ENCODE peak calls at places on chromosomes 12 and 14, in seven cellular contexts. One of them, this sample, is unnamed.

GRCh38 chr12:7869137-7869536 is 3.6 kb downstream of the SLC2A14 start:
- DNase-seq in left ventricle myocardium inferior: no peak
- DNase-seq in kidney: no peak
- DNase-seq in fibroblast of lung: peak; percentile 47
- DNase-seq in H9: no peak
- DNase-seq in aorta: no peak
- DNase-seq in mesendoderm: no peak
- DNase-seq in this sample: no peak

GRCh38 chr12:130620756-130621155 is 95.3 kb downstream of the RIMBP2 start:
- DNase-seq in left ventricle myocardium inferior: no peak
- DNase-seq in H9: no peak
- DNase-seq in mesendoderm: no peak
- DNase-seq in kidney: no peak
- DNase-seq in fibroblast of lung: no peak
- DNase-seq in aorta: no peak
- DNase-seq in this sample: peak; percentile 57

GRCh38 chr12:6461401-6462233 is 8.9 kb downstream of the VAMP1 start:
- DNase-seq in aorta: peak; percentile 70
- DNase-seq in left ventricle myocardium inferior: no peak
- DNase-seq in H9: no peak
- DNase-seq in mesendoderm: no peak
- DNase-seq in fibroblast of lung: no peak
- DNase-seq in kidney: no peak
- DNase-seq in this sample: peak; percentile 79

GRCh38 chr12:118098911-118099671 is 4.7 kb downstream of the VSIG10 start:
- DNase-seq in H9: no peak
- DNase-seq in mesendoderm: no peak
- DNase-seq in aorta: no peak
- DNase-seq in left ventricle myocardium inferior: no peak
- DNase-seq in fibroblast of lung: no peak
- DNase-seq in kidney: no peak
- DNase-seq in this sample: no peak

GRCh38 chr12:101694297-101694848 is 3.1 kb upstream of the CHPT1 start:
- DNase-seq in fibroblast of lung: no peak
- DNase-seq in H9: no peak
- DNase-seq in aorta: no peak
- DNase-seq in kidney: no peak
- DNase-seq in left ventricle myocardium inferior: no peak
- DNase-seq in mesendoderm: no peak
- DNase-seq in this sample: no peak

GRCh38 chr12:113260636-113261300 is 39.5 kb downstream of the TPCN1 start:
- DNase-seq in kidney: no peak
- DNase-seq in left ventricle myocardium inferior: no peak
- DNase-seq in mesendoderm: no peak
- DNase-seq in fibroblast of lung: no peak
- DNase-seq in H9: no peak
- DNase-seq in aorta: peak; percentile 35
- DNase-seq in this sample: no peak

GRCh38 chr12:108080363-108080762 is 48.7 kb upstream of the WSCD2 start:
- DNase-seq in fibroblast of lung: no peak
- DNase-seq in H9: no peak
- DNase-seq in mesendoderm: peak; percentile 44
- DNase-seq in aorta: no peak
- DNase-seq in kidney: no peak
- DNase-seq in left ventricle myocardium inferior: no peak
- DNase-seq in this sample: no peak

GRCh38 chr12:55659486-55660385 is 23.0 kb downstream of the OR10P1 start:
- DNase-seq in aorta: no peak
- DNase-seq in kidney: no peak
- DNase-seq in fibroblast of lung: peak; percentile 43
- DNase-seq in H9: no peak
- DNase-seq in mesendoderm: peak; percentile 45
- DNase-seq in left ventricle myocardium inferior: peak; percentile 48
- DNase-seq in this sample: peak; percentile 77

GRCh38 chr14:87108726-87109125 is 884.3 kb downstream of the GALC start:
- DNase-seq in H9: no peak
- DNase-seq in fibroblast of lung: peak; percentile 93
- DNase-seq in kidney: no peak
- DNase-seq in left ventricle myocardium inferior: no peak
- DNase-seq in aorta: no peak
- DNase-seq in mesendoderm: no peak
- DNase-seq in this sample: no peak

GRCh38 chr14:77458249-77458950 is 507 bp downstream of the AHSA1 start:
- DNase-seq in fibroblast of lung: peak; percentile 36
- DNase-seq in H9: peak; percentile 45
- DNase-seq in mesendoderm: peak; percentile 85
- DNase-seq in aorta: no peak
- DNase-seq in left ventricle myocardium inferior: no peak
- DNase-seq in kidney: no peak
- DNase-seq in this sample: no peak

GRCh38 chr14:77498120-77498979 is at the start of gene ISM2:
- DNase-seq in kidney: peak; percentile 79
- DNase-seq in H9: peak; percentile 59
- DNase-seq in mesendoderm: peak; percentile 46
- DNase-seq in aorta: no peak
- DNase-seq in left ventricle myocardium inferior: peak; percentile 23
- DNase-seq in fibroblast of lung: peak; percentile 37
- DNase-seq in this sample: peak; percentile 61

GRCh38 chr12:52944683-52945388 is 4.1 kb upstream of the KRT18 start:
- DNase-seq in kidney: no peak
- DNase-seq in left ventricle myocardium inferior: no peak
- DNase-seq in fibroblast of lung: no peak
- DNase-seq in H9: no peak
- DNase-seq in mesendoderm: no peak
- DNase-seq in aorta: no peak
- DNase-seq in this sample: no peak

GRCh38 chr12:52946334-52946733 is 2.6 kb upstream of the KRT18 start:
- DNase-seq in fibroblast of lung: no peak
- DNase-seq in left ventricle myocardium inferior: no peak
- DNase-seq in mesendoderm: no peak
- DNase-seq in aorta: no peak
- DNase-seq in H9: no peak
- DNase-seq in kidney: no peak
- DNase-seq in this sample: no peak

GRCh38 chr12:52946797-52947547 is 1.9 kb upstream of the KRT18 start:
- DNase-seq in aorta: no peak
- DNase-seq in H9: peak; percentile 47
- DNase-seq in left ventricle myocardium inferior: no peak
- DNase-seq in mesendoderm: peak; percentile 65
- DNase-seq in kidney: no peak
- DNase-seq in fibroblast of lung: peak; percentile 61
- DNase-seq in this sample: no peak

GRCh38 chr12:52947738-52948423 is 1.0 kb upstream of the KRT18 start:
- DNase-seq in aorta: no peak
- DNase-seq in fibroblast of lung: no peak
- DNase-seq in kidney: no peak
- DNase-seq in left ventricle myocardium inferior: no peak
- DNase-seq in H9: peak; percentile 68
- DNase-seq in mesendoderm: peak; percentile 74
- DNase-seq in this sample: no peak

DNA sequence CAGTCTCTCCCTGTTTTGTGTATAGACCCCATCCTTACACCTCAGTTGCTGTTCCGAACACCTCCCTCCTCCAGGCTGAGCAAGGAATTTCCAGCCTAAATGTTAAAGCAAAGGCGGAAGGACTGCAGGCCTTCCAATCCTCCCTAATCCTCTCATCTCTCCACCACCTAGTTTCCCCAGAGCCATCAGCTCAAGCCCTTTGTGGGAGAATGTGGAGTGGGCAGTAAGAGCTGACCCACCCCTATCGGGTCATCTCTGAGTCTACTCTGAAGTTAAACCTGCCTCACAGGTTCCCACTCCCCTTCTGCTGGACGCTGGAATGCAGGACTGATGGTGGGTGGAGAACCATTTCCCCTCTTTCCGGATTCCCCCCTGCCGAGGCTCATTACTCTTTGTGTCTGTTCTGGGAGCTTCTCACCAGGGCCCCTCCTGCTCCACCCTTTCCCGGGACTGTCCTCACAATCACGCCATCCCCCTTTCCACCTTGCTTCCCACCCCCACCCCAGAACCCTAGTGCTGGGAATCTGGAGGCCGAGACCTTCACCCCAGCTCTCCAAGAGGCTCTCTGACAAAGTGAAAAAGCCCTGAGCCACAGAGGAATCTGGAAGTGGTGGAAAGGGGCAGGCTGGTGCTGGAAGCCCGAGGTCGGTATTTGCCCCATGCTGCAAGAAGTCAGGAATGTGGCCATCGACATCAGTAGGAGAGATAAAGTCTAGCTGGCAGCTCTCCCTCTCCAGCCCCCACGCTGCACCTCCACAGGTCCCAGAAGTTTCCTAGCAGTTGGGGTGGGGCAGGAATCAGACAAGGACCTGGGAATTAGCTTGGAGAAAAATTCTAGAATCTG is 3.3 kb upstream of the KRT18 start:
- DNase-seq in aorta: no peak
- DNase-seq in mesendoderm: peak; percentile 99
- DNase-seq in left ventricle myocardium inferior: no peak
- DNase-seq in fibroblast of lung: peak; percentile 92
- DNase-seq in kidney: no peak
- DNase-seq in H9: peak; percentile 96
- DNase-seq in this sample: no peak
- H3K4me1 ChIP-seq in aorta: no peaks in the 10 kb centered on the region
- H3K4me1 ChIP-seq in mesendoderm: peaks cover 43% of the 10 kb centered on the region
- H3K4me1 ChIP-seq in left ventricle myocardium inferior: peaks cover 18% of the 10 kb centered on the region
- H3K4me1 ChIP-seq in fibroblast of lung: no peaks in the 10 kb centered on the region
- H3K4me1 ChIP-seq in kidney: peaks cover 26% of the 10 kb centered on the region
- H3K4me1 ChIP-seq in H9: peaks cover 22% of the 10 kb centered on the region
- H3K4me1 ChIP-seq in this sample: peaks cover 10% of the 10 kb centered on the region

GRCh38 chr14:39174560-39175444 is at the start of gene PNN:
- DNase-seq in fibroblast of lung: peak; percentile 100
- DNase-seq in H9: peak; percentile 99
- DNase-seq in mesendoderm: peak; percentile 100
- DNase-seq in left ventricle myocardium inferior: peak; percentile 96
- DNase-seq in kidney: peak; percentile 98
- DNase-seq in aorta: peak; percentile 97
- DNase-seq in this sample: peak; percentile 99

GRCh38 chr14:39179042-39179441 is 4.0 kb downstream of the PNN start:
- DNase-seq in kidney: no peak
- DNase-seq in fibroblast of lung: no peak
- DNase-seq in aorta: no peak
- DNase-seq in left ventricle myocardium inferior: no peak
- DNase-seq in H9: no peak
- DNase-seq in mesendoderm: no peak
- DNase-seq in this sample: no peak

GRCh38 chr14:39175445-39176262 is 600 bp downstream of the PNN start:
- DNase-seq in H9: peak; percentile 41
- DNase-seq in mesendoderm: peak; percentile 67
- DNase-seq in aorta: no peak
- DNase-seq in left ventricle myocardium inferior: peak; percentile 22
- DNase-seq in kidney: no peak
- DNase-seq in fibroblast of lung: peak; percentile 43
- DNase-seq in this sample: no peak

GRCh38 chr14:39176263-39177167 is 1.5 kb downstream of the PNN start:
- DNase-seq in aorta: no peak
- DNase-seq in kidney: no peak
- DNase-seq in fibroblast of lung: no peak
- DNase-seq in mesendoderm: no peak
- DNase-seq in H9: no peak
- DNase-seq in left ventricle myocardium inferior: no peak
- DNase-seq in this sample: no peak

DNA sequence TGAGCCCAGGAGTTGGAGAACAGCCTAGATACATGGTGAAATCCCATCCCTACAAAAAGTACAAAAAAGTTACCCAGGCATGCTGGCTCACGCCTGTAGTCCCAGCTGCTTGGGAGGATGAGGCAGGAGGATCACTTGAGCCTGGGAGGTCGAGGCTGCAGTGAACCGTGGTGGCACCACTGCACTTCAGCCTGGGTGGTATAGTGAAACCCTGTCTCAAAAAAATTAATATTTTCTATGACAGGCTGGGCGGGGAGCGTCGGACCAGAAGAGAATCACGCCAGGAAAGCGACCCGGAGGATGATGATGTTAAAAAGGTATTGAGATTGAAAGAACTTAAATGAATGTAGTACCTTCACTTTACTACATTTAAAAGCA is 2.1 kb downstream of the PNN start:
- DNase-seq in kidney: no peak
- DNase-seq in H9: no peak
- DNase-seq in aorta: no peak
- DNase-seq in fibroblast of lung: no peak
- DNase-seq in mesendoderm: no peak
- DNase-seq in left ventricle myocardium inferior: no peak
- DNase-seq in this sample: no peak
- H3K4me1 ChIP-seq in kidney: peaks cover 4% of the 10 kb centered on the region
- H3K4me1 ChIP-seq in H9: no peaks in the 10 kb centered on the region
- H3K4me1 ChIP-seq in aorta: no peaks in the 10 kb centered on the region
- H3K4me1 ChIP-seq in fibroblast of lung: peaks cover 6% of the 10 kb centered on the region
- H3K4me1 ChIP-seq in mesendoderm: peaks cover 3% of the 10 kb centered on the region
- H3K4me1 ChIP-seq in left ventricle myocardium inferior: peaks cover 41% of the 10 kb centered on the region
- H3K4me1 ChIP-seq in this sample: peaks cover 18% of the 10 kb centered on the region

GRCh38 chr12:14961466-14962155 is at the start of gene ARHGDIB:
- DNase-seq in mesendoderm: no peak
- DNase-seq in fibroblast of lung: no peak
- DNase-seq in aorta: no peak
- DNase-seq in left ventricle myocardium inferior: peak; percentile 32
- DNase-seq in kidney: no peak
- DNase-seq in H9: no peak
- DNase-seq in this sample: no peak
- H3K4me1 ChIP-seq in mesendoderm: no peaks in the 10 kb centered on the region
- H3K4me1 ChIP-seq in fibroblast of lung: peaks cover 5% of the 10 kb centered on the region
- H3K4me1 ChIP-seq in aorta: no peaks in the 10 kb centered on the region
- H3K4me1 ChIP-seq in left ventricle myocardium inferior: peaks cover 64% of the 10 kb centered on the region
- H3K4me1 ChIP-seq in kidney: peaks cover 3% of the 10 kb centered on the region
- H3K4me1 ChIP-seq in H9: peaks cover 3% of the 10 kb centered on the region
- H3K4me1 ChIP-seq in this sample: peaks cover 5% of the 10 kb centered on the region

DNA sequence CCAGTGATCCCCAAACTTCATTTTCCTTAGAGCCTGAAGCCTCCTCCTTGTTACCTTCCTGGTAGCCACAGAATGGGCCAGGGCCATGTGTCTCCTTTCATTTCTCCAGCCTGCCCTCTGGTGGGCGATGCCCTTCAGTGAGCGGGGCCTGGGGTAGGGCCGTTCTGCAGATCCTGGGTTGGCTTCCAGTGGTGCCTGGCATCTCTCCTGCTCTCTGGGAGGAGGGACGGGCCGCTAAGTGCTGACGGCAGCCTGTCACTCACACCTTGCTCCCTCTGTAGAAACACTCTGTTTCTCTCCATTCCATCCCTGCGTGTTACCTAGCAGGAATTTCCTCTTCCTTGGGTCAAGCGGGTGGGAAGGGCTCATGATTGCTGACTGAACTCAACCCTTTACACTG is 232.1 kb downstream of the CACNA1C start:
- DNase-seq in mesendoderm: peak; percentile 91
- DNase-seq in fibroblast of lung: peak; percentile 79
- DNase-seq in left ventricle myocardium inferior: peak; percentile 86
- DNase-seq in aorta: peak; percentile 92
- DNase-seq in kidney: peak; percentile 87
- DNase-seq in H9: peak; percentile 95
- DNase-seq in this sample: peak; percentile 84
- H3K4me1 ChIP-seq in mesendoderm: peaks cover 8% of the 10 kb centered on the region
- H3K4me1 ChIP-seq in fibroblast of lung: peaks cover 48% of the 10 kb centered on the region
- H3K4me1 ChIP-seq in left ventricle myocardium inferior: peaks cover 92% of the 10 kb centered on the region
- H3K4me1 ChIP-seq in aorta: peaks cover 3% of the 10 kb centered on the region
- H3K4me1 ChIP-seq in kidney: peaks cover 24% of the 10 kb centered on the region
- H3K4me1 ChIP-seq in H9: peaks cover 2% of the 10 kb centered on the region
- H3K4me1 ChIP-seq in this sample: peaks cover 82% of the 10 kb centered on the region

DNA sequence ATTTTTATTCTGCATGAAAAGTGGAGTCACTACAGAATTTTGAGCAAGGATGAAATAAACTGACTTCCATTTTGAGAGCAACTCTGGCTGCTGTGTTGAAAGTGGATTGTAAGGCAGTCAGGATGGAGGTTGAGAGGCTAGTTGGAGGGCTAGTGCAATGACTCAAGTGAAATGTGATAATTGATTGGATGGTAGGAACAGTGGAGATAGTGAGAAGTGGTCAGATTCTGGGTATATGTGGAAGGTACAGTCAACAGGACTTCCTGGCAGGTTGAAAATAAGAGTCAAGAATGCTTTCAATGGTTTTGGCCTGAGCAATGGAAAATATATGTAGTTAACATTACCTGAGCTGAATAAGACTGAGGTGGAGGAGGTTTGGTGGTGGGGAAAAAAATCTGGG is 29.0 kb upstream of the CMAS start:
- DNase-seq in fibroblast of lung: no peak
- DNase-seq in kidney: no peak
- DNase-seq in mesendoderm: no peak
- DNase-seq in left ventricle myocardium inferior: no peak
- DNase-seq in H9: no peak
- DNase-seq in aorta: no peak
- DNase-seq in this sample: no peak
- H3K4me1 ChIP-seq in fibroblast of lung: no peaks in the 10 kb centered on the region
- H3K4me1 ChIP-seq in kidney: no peaks in the 10 kb centered on the region
- H3K4me1 ChIP-seq in mesendoderm: no peaks in the 10 kb centered on the region
- H3K4me1 ChIP-seq in left ventricle myocardium inferior: peaks cover 12% of the 10 kb centered on the region
- H3K4me1 ChIP-seq in H9: no peaks in the 10 kb centered on the region
- H3K4me1 ChIP-seq in aorta: no peaks in the 10 kb centered on the region
- H3K4me1 ChIP-seq in this sample: no peaks in the 10 kb centered on the region

This sample was measured in sigmoid colon.